ENCODE peak calls at places on chromosome 16, in eight cellular contexts. One of them, this sample, is unnamed.

GRCh38 chr16:51147776-51148673 is 3.0 kb downstream of the SALL1 start:
- DNase-seq in spleen: no peak
- DNase-seq in breast epithelium: no peak
- DNase-seq in A549: no peak
- DNase-seq in heart left ventricle: no peak
- DNase-seq in stomach: no peak
- DNase-seq in gastrocnemius medialis: no peak
- DNase-seq in K562: no peak
- DNase-seq in this sample: no peak

GRCh38 chr16:3577302-3577752 is at the start of gene NLRC3:
- DNase-seq in spleen: peak; percentile 84
- DNase-seq in breast epithelium: no peak
- DNase-seq in A549: no peak
- DNase-seq in heart left ventricle: no peak
- DNase-seq in stomach: no peak
- DNase-seq in gastrocnemius medialis: no peak
- DNase-seq in K562: no peak
- DNase-seq in this sample: no peak

GRCh38 chr16:57371494-57372371 is 557 bp upstream of the CX3CL1 start:
- DNase-seq in spleen: no peak
- DNase-seq in breast epithelium: no peak
- DNase-seq in A549: no peak
- DNase-seq in heart left ventricle: no peak
- DNase-seq in stomach: no peak
- DNase-seq in gastrocnemius medialis: no peak
- DNase-seq in K562: no peak
- DNase-seq in this sample: peak; percentile 92

GRCh38 chr16:49399594-49400364 is 26.2 kb downstream of the C16orf78 start:
- DNase-seq in spleen: no peak
- DNase-seq in breast epithelium: no peak
- DNase-seq in A549: no peak
- DNase-seq in heart left ventricle: no peak
- DNase-seq in stomach: no peak
- DNase-seq in gastrocnemius medialis: no peak
- DNase-seq in K562: no peak
- DNase-seq in this sample: no peak

GRCh38 chr16:4321286-4322120 is 5.6 kb downstream of the GLIS2 start:
- DNase-seq in spleen: no peak
- DNase-seq in breast epithelium: no peak
- DNase-seq in A549: no peak
- DNase-seq in heart left ventricle: no peak
- DNase-seq in stomach: no peak
- DNase-seq in gastrocnemius medialis: no peak
- DNase-seq in K562: no peak
- DNase-seq in this sample: peak; percentile 69

GRCh38 chr16:78364501-78364900 is 265.0 kb downstream of the WWOX start:
- DNase-seq in spleen: no peak
- DNase-seq in breast epithelium: no peak
- DNase-seq in A549: no peak
- DNase-seq in heart left ventricle: no peak
- DNase-seq in stomach: no peak
- DNase-seq in gastrocnemius medialis: no peak
- DNase-seq in K562: no peak
- DNase-seq in this sample: no peak

GRCh38 chr16:27203429-27204231 is at the start of gene KDM8:
- DNase-seq in spleen: peak; percentile 100
- DNase-seq in breast epithelium: peak; percentile 99
- DNase-seq in A549: peak; percentile 100
- DNase-seq in heart left ventricle: peak; percentile 99
- DNase-seq in stomach: peak; percentile 100
- DNase-seq in gastrocnemius medialis: peak; percentile 99
- DNase-seq in K562: peak; percentile 98
- DNase-seq in this sample: peak; percentile 100

GRCh38 chr16:58127634-58128033 is 1.5 kb downstream of the CFAP20 start:
- DNase-seq in spleen: no peak
- DNase-seq in breast epithelium: no peak
- DNase-seq in A549: no peak
- DNase-seq in heart left ventricle: no peak
- DNase-seq in stomach: no peak
- DNase-seq in gastrocnemius medialis: no peak
- DNase-seq in K562: no peak
- DNase-seq in this sample: no peak

GRCh38 chr16:81473561-81473960 is 29.0 kb downstream of the CMIP start:
- DNase-seq in spleen: no peak
- DNase-seq in breast epithelium: no peak
- DNase-seq in A549: no peak
- DNase-seq in heart left ventricle: no peak
- DNase-seq in stomach: no peak
- DNase-seq in gastrocnemius medialis: no peak
- DNase-seq in K562: no peak
- DNase-seq in this sample: no peak

GRCh38 chr16:28108590-28109247 is 45.2 kb upstream of the GSG1L start:
- DNase-seq in spleen: peak; percentile 62
- DNase-seq in breast epithelium: no peak
- DNase-seq in A549: no peak
- DNase-seq in heart left ventricle: no peak
- DNase-seq in stomach: peak; percentile 18
- DNase-seq in gastrocnemius medialis: no peak
- DNase-seq in K562: no peak
- DNase-seq in this sample: no peak

GRCh38 chr16:23836078-23836403 is 258 bp downstream of the PRKCB start:
- DNase-seq in spleen: no peak
- DNase-seq in breast epithelium: no peak
- DNase-seq in A549: no peak
- DNase-seq in heart left ventricle: no peak
- DNase-seq in stomach: no peak
- DNase-seq in gastrocnemius medialis: no peak
- DNase-seq in K562: no peak
- DNase-seq in this sample: no peak

GRCh38 chr16:81266680-81267095 is 28.2 kb downstream of the BCO1 start:
- DNase-seq in spleen: no peak
- DNase-seq in breast epithelium: no peak
- DNase-seq in A549: no peak
- DNase-seq in heart left ventricle: no peak
- DNase-seq in stomach: peak; percentile 69
- DNase-seq in gastrocnemius medialis: peak; percentile 51
- DNase-seq in K562: no peak
- DNase-seq in this sample: no peak

GRCh38 chr16:87185983-87186382 is 131.2 kb downstream of the C16orf95 start:
- DNase-seq in spleen: no peak
- DNase-seq in breast epithelium: no peak
- DNase-seq in A549: no peak
- DNase-seq in heart left ventricle: no peak
- DNase-seq in stomach: no peak
- DNase-seq in gastrocnemius medialis: no peak
- DNase-seq in K562: no peak
- DNase-seq in this sample: no peak

GRCh38 chr16:3974751-3975150 is 94.2 kb upstream of the CREBBP start:
- DNase-seq in spleen: no peak
- DNase-seq in breast epithelium: no peak
- DNase-seq in A549: no peak
- DNase-seq in heart left ventricle: no peak
- DNase-seq in stomach: no peak
- DNase-seq in gastrocnemius medialis: no peak
- DNase-seq in K562: no peak
- DNase-seq in this sample: no peak

GRCh38 chr16:66298006-66298405 is 68.5 kb upstream of the CDH5 start:
- DNase-seq in spleen: no peak
- DNase-seq in breast epithelium: no peak
- DNase-seq in A549: no peak
- DNase-seq in heart left ventricle: no peak
- DNase-seq in stomach: no peak
- DNase-seq in gastrocnemius medialis: no peak
- DNase-seq in K562: no peak
- DNase-seq in this sample: no peak

GRCh38 chr16:69049146-69049545 is 56.3 kb upstream of the HAS3 start:
- DNase-seq in spleen: no peak
- DNase-seq in breast epithelium: no peak
- DNase-seq in A549: no peak
- DNase-seq in heart left ventricle: no peak
- DNase-seq in stomach: no peak
- DNase-seq in gastrocnemius medialis: no peak
- DNase-seq in K562: no peak
- DNase-seq in this sample: no peak

GRCh38 chr16:86854895-86855294 is 276.5 kb downstream of the FOXL1 start:
- DNase-seq in spleen: no peak
- DNase-seq in breast epithelium: no peak
- DNase-seq in A549: peak; percentile 39
- DNase-seq in heart left ventricle: no peak
- DNase-seq in stomach: no peak
- DNase-seq in gastrocnemius medialis: no peak
- DNase-seq in K562: no peak
- DNase-seq in this sample: no peak

GRCh38 chr16:5870886-5871715 is 773.5 kb upstream of the EEF2KMT start:
- DNase-seq in spleen: no peak
- DNase-seq in breast epithelium: no peak
- DNase-seq in A549: no peak
- DNase-seq in heart left ventricle: no peak
- DNase-seq in stomach: no peak
- DNase-seq in gastrocnemius medialis: no peak
- DNase-seq in K562: no peak
- DNase-seq in this sample: no peak

DNA sequence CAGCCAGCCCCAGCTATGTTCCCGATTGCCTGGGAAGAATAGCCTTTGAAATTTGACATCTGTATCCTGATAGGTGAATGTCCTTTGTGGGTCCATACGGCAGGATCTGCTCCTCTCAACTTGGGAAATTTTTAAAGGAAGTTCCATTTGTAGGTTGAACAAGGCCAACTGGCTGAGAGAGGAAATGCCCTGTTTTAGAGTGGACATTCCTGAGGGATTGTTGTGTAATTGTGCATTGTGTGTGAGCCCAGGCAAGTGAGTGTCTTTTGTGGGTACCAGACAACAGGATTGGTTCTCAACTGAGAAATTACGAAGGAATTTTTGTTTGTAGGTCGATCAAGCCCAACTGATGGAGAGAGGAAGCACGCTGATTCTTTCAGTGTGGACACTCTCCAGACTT is 2.6 kb upstream of the CPHXL2 start:
- DNase-seq in spleen: no peak
- DNase-seq in breast epithelium: no peak
- DNase-seq in A549: no peak
- DNase-seq in heart left ventricle: no peak
- DNase-seq in stomach: no peak
- DNase-seq in gastrocnemius medialis: no peak
- DNase-seq in K562: no peak
- DNase-seq in this sample: no peak
- TF ChIP-seq POLR2A in spleen: no peak
- TF ChIP-seq POLR2A in breast epithelium: no peak
- TF ChIP-seq POLR2A in A549: no peak
- TF ChIP-seq POLR2A in heart left ventricle: no peak
- TF ChIP-seq POLR2A in stomach: no peak
- TF ChIP-seq POLR2A in gastrocnemius medialis: no peak
- TF ChIP-seq POLR2A in K562: no peak
- TF ChIP-seq POLR2A in this sample: no peak

DNA sequence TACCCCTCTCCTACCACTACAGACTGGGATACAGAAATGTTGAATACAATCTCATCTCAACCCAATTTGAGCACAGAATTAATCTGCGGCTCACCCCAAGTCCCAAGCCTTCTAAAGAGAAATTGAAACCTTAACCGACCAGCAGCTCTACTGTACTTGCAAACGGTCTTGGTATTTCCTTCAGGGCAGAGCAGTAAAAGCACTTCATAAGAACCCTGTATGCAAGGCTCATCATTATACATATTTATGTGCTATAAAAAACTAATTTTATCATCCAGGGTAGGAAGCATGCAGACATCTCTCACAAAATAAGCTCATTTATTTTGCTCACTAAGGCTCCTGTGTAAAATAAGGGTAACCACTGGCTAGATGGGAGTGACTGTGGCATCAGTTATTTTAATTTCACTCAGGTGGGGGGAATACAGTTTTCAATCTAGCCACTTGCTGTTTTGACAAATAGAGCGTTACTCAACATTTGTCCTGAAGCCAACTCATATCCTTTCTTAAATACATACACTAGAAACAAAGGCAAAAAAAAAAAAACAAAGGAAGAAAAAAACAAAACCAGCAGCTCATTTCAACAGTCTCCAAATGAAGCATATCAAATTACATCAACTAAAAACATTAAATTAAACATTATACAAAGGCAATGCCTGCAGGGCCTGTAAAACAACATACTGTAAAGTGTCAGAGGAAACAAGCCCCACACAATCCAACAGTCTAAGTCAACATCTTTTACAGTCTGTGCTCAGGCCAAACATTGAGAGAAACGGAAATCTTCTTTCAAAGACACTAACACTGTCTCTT is 65.0 kb downstream of the PARN start:
- DNase-seq in spleen: no peak
- DNase-seq in breast epithelium: no peak
- DNase-seq in A549: peak; percentile 46
- DNase-seq in heart left ventricle: no peak
- DNase-seq in stomach: no peak
- DNase-seq in gastrocnemius medialis: no peak
- DNase-seq in K562: no peak
- DNase-seq in this sample: no peak
- H3K4me1 ChIP-seq in spleen: no peaks in the 10 kb centered on the region
- H3K4me1 ChIP-seq in breast epithelium: no peaks in the 10 kb centered on the region
- H3K4me1 ChIP-seq in A549: peaks cover 68% of the 10 kb centered on the region
- H3K4me1 ChIP-seq in heart left ventricle: peaks cover 4% of the 10 kb centered on the region
- H3K4me1 ChIP-seq in stomach: peaks cover 89% of the 10 kb centered on the region
- H3K4me1 ChIP-seq in gastrocnemius medialis: peaks cover 7% of the 10 kb centered on the region
- H3K4me1 ChIP-seq in K562: no peaks in the 10 kb centered on the region
- H3K4me1 ChIP-seq in this sample: peaks cover 50% of the 10 kb centered on the region

GRCh38 chr16:14219983-14220382 is 148.9 kb downstream of the MRTFB start:
- DNase-seq in spleen: no peak
- DNase-seq in breast epithelium: no peak
- DNase-seq in A549: no peak
- DNase-seq in heart left ventricle: no peak
- DNase-seq in stomach: no peak
- DNase-seq in gastrocnemius medialis: no peak
- DNase-seq in K562: no peak
- DNase-seq in this sample: no peak
- H3K4me3 ChIP-seq in spleen: no peak overlapping the region
- H3K4me3 ChIP-seq in breast epithelium: no peak overlapping the region
- H3K4me3 ChIP-seq in A549: no peak overlapping the region
- H3K4me3 ChIP-seq in heart left ventricle: no peak overlapping the region
- H3K4me3 ChIP-seq in stomach: no peak overlapping the region
- H3K4me3 ChIP-seq in gastrocnemius medialis: no peak overlapping the region
- H3K4me3 ChIP-seq in K562: no peak overlapping the region
- H3K4me3 ChIP-seq in this sample: no peak overlapping the region

DNA sequence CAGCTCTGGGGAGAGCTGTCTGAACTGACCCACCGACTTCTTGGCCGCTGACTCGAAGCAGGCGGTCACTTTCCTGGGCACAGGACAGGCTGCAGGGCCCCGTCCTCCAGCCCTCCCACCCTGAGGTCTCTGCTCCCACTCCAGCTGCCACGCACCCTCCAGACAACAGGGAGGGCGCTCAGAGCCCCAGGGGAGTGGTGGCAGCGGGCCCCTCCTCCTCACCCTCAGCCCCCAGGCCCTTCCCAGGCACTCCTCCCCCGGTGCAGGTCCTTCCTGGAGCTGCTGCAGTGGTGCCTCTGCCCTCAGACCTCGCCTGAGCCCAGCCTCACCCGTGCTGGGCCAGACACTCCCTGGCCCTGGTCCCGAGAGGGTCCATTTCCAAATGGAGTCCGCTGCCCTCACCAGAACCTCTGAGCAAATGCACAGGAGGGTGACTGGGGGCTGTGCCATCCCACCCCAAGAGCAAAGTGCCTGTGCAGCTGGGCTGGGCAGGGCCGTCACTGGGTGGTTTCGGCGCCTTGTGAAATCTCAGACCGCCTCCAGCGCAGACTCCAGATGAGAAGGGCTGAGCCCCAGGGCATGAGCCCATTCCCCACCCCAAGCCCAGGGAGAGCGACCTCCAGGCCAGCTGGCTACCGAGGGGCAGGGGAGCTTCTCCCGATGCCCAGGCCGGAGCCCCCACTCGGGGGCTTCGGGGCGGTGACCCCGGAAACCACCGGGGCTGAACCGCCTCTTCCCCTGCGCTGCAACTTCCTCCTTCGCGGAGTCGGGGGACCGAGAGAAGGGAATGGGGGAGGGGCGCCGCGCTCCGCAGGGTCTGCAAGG is 717 bp downstream of the CYBA start:
- DNase-seq in spleen: peak; percentile 95
- DNase-seq in breast epithelium: no peak
- DNase-seq in A549: no peak
- DNase-seq in heart left ventricle: peak; percentile 58
- DNase-seq in stomach: peak; percentile 48
- DNase-seq in gastrocnemius medialis: no peak
- DNase-seq in K562: peak; percentile 72
- DNase-seq in this sample: no peak
- TF ChIP-seq POLR2A in spleen: no peak
- TF ChIP-seq POLR2A in breast epithelium: no peak
- TF ChIP-seq POLR2A in A549: no peak
- TF ChIP-seq POLR2A in heart left ventricle: no peak
- TF ChIP-seq POLR2A in stomach: no peak
- TF ChIP-seq POLR2A in gastrocnemius medialis: no peak
- TF ChIP-seq POLR2A in K562: no peak
- TF ChIP-seq POLR2A in this sample: no peak